ENCODE peak calls at places on chromosome 7, in ten cellular contexts. V is activated CD4-positive, alpha-beta T cell treated with anti-CD3 and anti-CD28 coated beads, Interleukin-2, amount 50 U/mL, for 24 hours; J is stimulated activated CD4-positive, alpha-beta T cell treated with anti-CD3 and anti-CD28 coated beads, Interleukin-1b, Interleukin-23, amount 100 ng/mL, for 1 hour; O is CD8-positive, alpha-beta T cell; F is MM.1S; K is naive thymus-derived CD4-positive, alpha-beta T cell; E is HCT116; X is substantia nigra; S is T follicular helper cell; U is HT1080. H is an unnamed sample.
A peak's percentile ranks its signal among the peaks of the same experiment; 100 is the strongest.

GRCh38 chr7:2633538-2634264 is 1.9 kb downstream of the TTYH3 start:
- DNase-seq in V (peak; percentile 30), J (no peak), O (peak; percentile 27), F (no peak), K (no peak), E (no peak), X (peak; percentile 58), S (no peak), U (peak; percentile 81), H (peak; percentile 49)

GRCh38 chr7:41820117-41820671 is 117.3 kb upstream of the INHBA start:
- DNase-seq in V (no peak), J (no peak), O (no peak), F (no peak), K (no peak), E (no peak), X (no peak), S (no peak), U (no peak), H (no peak)

GRCh38 chr7:2929321-2930201 is 85.5 kb upstream of the GNA12 start:
- DNase-seq in V (no peak), J (no peak), O (no peak), F (no peak), K (no peak), E (no peak), X (no peak), S (no peak), U (no peak), H (no peak)

GRCh38 chr7:73707045-73707631 is 12.3 kb downstream of the STX1A start:
- DNase-seq in V (no peak), J (no peak), O (no peak), F (no peak), K (no peak), E (peak; percentile 69), X (peak; percentile 47), S (no peak), U (peak; percentile 96), H (no peak)

GRCh38 chr7:128307066-128307465 is 36.6 kb downstream of the RBM28 start:
- DNase-seq in V (no peak), J (no peak), O (no peak), F (no peak), K (no peak), E (no peak), X (no peak), S (no peak), U (no peak), H (no peak)

GRCh38 chr7:135976312-135977019 is 693 bp downstream of the MTPN start:
- DNase-seq in V (no peak), J (peak; percentile 5), O (peak; percentile 36), F (peak; percentile 41), K (peak; percentile 32), E (peak; percentile 3), X (no peak), S (peak; percentile 31), U (no peak), H (no peak)

GRCh38 chr7:117012284-117013174 is 59.2 kb downstream of the ST7 start:
- DNase-seq in V (no peak), J (no peak), O (no peak), F (peak; percentile 21), K (no peak), E (peak; percentile 16), X (no peak), S (no peak), U (peak; percentile 32), H (no peak)

GRCh38 chr7:95229301-95229700 is 95.0 kb downstream of the PON1 start:
- DNase-seq in V (no peak), J (no peak), O (no peak), F (no peak), K (no peak), E (no peak), X (no peak), S (no peak), U (peak; percentile 65), H (no peak)

GRCh38 chr7:139642283-139642682 is 118.8 kb downstream of the CLEC2L start:
- DNase-seq in V (no peak), J (no peak), O (no peak), F (no peak), K (no peak), E (no peak), X (no peak), S (no peak), U (no peak), H (no peak)

GRCh38 chr7:45278763-45279420 is 121.3 kb downstream of the RAMP3 start:
- DNase-seq in V (no peak), J (no peak), O (no peak), F (no peak), K (no peak), E (no peak), X (no peak), S (no peak), U (no peak), H (no peak)

GRCh38 chr7:29177963-29178612 is 16.5 kb upstream of the CHN2 start:
- DNase-seq in V (no peak), J (no peak), O (no peak), F (no peak), K (no peak), E (no peak), X (peak; percentile 43), S (no peak), U (peak; percentile 79), H (no peak)

GRCh38 chr7:80428161-80429054 is 83.5 kb downstream of the GNAT3 start:
- DNase-seq in V (no peak), J (no peak), O (no peak), F (peak; percentile 19), K (no peak), E (peak; percentile 54), X (no peak), S (no peak), U (peak; percentile 54), H (no peak)